ENCODE peak calls at places on chromosome 17, in ten cellular contexts. M is body of pancreas, Z is astrocyte of the cerebellum, Q is stomach, Y is A549, D is right lobe of liver, N is upper lobe of right lung, H is PC-9, O is lung, I is fibroblast of lung. F is an unnamed sample.

GRCh38 chr17:8485491-8485890 is 49.8 kb downstream of the NDEL1 start:
- DNase-seq in M (no peak), Z (no peak), Q (no peak), Y (no peak), D (no peak), N (no peak), H (no peak), O (no peak), I (no peak), F (no peak)

GRCh38 chr17:60139438-60140285 is 10.1 kb upstream of the CA4 start:
- DNase-seq in M (peak), Z (peak), Q (peak), Y (peak), D (peak), N (peak), H (no peak), O (peak), I (peak), F (peak)

GRCh38 chr17:55795098-55795497 is 44.2 kb downstream of the PCTP start:
- DNase-seq in M (no peak), Z (no peak), Q (no peak), Y (no peak), D (no peak), N (no peak), H (no peak), O (no peak), I (no peak), F (no peak)

GRCh38 chr17:59842901-59843652 is 49.7 kb downstream of the TUBD1 start:
- DNase-seq in M (peak), Z (peak), Q (peak), Y (peak), D (peak), N (peak), H (peak), O (peak), I (peak), F (peak)

GRCh38 chr17:29039764-29040598 is 3.0 kb upstream of the PIPOX start:
- DNase-seq in M (no peak), Z (peak), Q (no peak), Y (no peak), D (no peak), N (no peak), H (no peak), O (no peak), I (peak), F (no peak)

GRCh38 chr17:31629696-31630470 is 229.2 kb downstream of the COPRS start:
- DNase-seq in M (no peak), Z (peak), Q (no peak), Y (no peak), D (no peak), N (no peak), H (no peak), O (no peak), I (peak), F (no peak)

GRCh38 chr17:56943505-56944125 is 17.2 kb downstream of the COIL start:
- DNase-seq in M (no peak), Z (no peak), Q (no peak), Y (no peak), D (no peak), N (no peak), H (no peak), O (no peak), I (no peak), F (no peak)

GRCh38 chr17:42531455-42532354 is 4.3 kb upstream of the NAGLU start:
- DNase-seq in M (peak), Z (no peak), Q (peak), Y (no peak), D (peak), N (peak), H (no peak), O (peak), I (peak), F (peak)

GRCh38 chr17:77455111-77455877 is 314.5 kb downstream of the SEC14L1 start:
- DNase-seq in M (no peak), Z (peak), Q (no peak), Y (no peak), D (no peak), N (no peak), H (no peak), O (no peak), I (peak), F (no peak)

GRCh38 chr17:34382586-34383224 is 19.7 kb upstream of the CCL1 start:
- DNase-seq in M (no peak), Z (no peak), Q (no peak), Y (no peak), D (no peak), N (no peak), H (no peak), O (no peak), I (no peak), F (peak)

GRCh38 chr17:31078290-31078689 is 16.5 kb upstream of the NF1 start:
- DNase-seq in M (no peak), Z (no peak), Q (no peak), Y (no peak), D (no peak), N (no peak), H (no peak), O (no peak), I (no peak), F (no peak)

GRCh38 chr17:75552847-75553552 is 27.5 kb downstream of the LLGL2 start:
- DNase-seq in M (no peak), Z (no peak), Q (no peak), Y (no peak), D (no peak), N (no peak), H (no peak), O (no peak), I (peak), F (no peak)

GRCh38 chr17:66449418-66449977 is 147.1 kb downstream of the PRKCA start:
- DNase-seq in M (no peak), Z (no peak), Q (no peak), Y (no peak), D (no peak), N (no peak), H (no peak), O (no peak), I (no peak), F (no peak)

GRCh38 chr17:52648995-52649394 is 490.5 kb upstream of the CA10 start:
- DNase-seq in M (no peak), Z (no peak), Q (no peak), Y (no peak), D (no peak), N (no peak), H (no peak), O (no peak), I (no peak), F (no peak)

GRCh38 chr17:39614545-39615157 is 6.9 kb upstream of the NEUROD2 start:
- DNase-seq in M (no peak), Z (no peak), Q (no peak), Y (no peak), D (no peak), N (no peak), H (no peak), O (no peak), I (no peak), F (no peak)

GRCh38 chr17:39611441-39612112 is 3.9 kb upstream of the NEUROD2 start:
- DNase-seq in M (no peak), Z (no peak), Q (no peak), Y (no peak), D (no peak), N (no peak), H (no peak), O (no peak), I (no peak), F (no peak)

GRCh38 chr17:39612291-39612894 is 4.7 kb upstream of the NEUROD2 start:
- DNase-seq in M (no peak), Z (no peak), Q (no peak), Y (no peak), D (no peak), N (no peak), H (peak), O (no peak), I (no peak), F (no peak)

GRCh38 chr17:39615434-39615833 is 7.7 kb upstream of the NEUROD2 start:
- DNase-seq in M (no peak), Z (no peak), Q (no peak), Y (no peak), D (no peak), N (no peak), H (no peak), O (no peak), I (no peak), F (no peak)

GRCh38 chr17:39612935-39613465 is 5.3 kb upstream of the NEUROD2 start:
- DNase-seq in M (no peak), Z (no peak), Q (no peak), Y (no peak), D (no peak), N (no peak), H (peak), O (no peak), I (no peak), F (no peak)
- TF ChIP-seq CTCF in M (no peak), Z (no peak), Q (no peak), Y (no peak), D (no peak), N (no peak), H (no peak), O (no peak), I (no peak), F (no peak)

GRCh38 chr17:1228752-1229353 is 41.4 kb upstream of the BHLHA9 start:
- DNase-seq in M (no peak), Z (no peak), Q (no peak), Y (no peak), D (no peak), N (no peak), H (no peak), O (no peak), I (no peak), F (peak)
- H3K4me3 ChIP-seq in M (no peak), Z (no peak), Q (peak), Y (peak), D (peak), N (peak), H (no peak), O (peak), I (no peak), F (peak)

GRCh38 chr17:58446086-58446485 is 28.8 kb upstream of the RNF43 start:
- DNase-seq in M (no peak), Z (no peak), Q (no peak), Y (no peak), D (no peak), N (no peak), H (no peak), O (no peak), I (no peak), F (no peak)

GRCh38 chr17:58452738-58453137 is 35.4 kb upstream of the RNF43 start:
- DNase-seq in M (no peak), Z (no peak), Q (no peak), Y (no peak), D (no peak), N (no peak), H (no peak), O (no peak), I (peak), F (no peak)

GRCh38 chr17:58447039-58447975 is 30.0 kb upstream of the RNF43 start:
- DNase-seq in M (peak), Z (peak), Q (peak), Y (peak), D (peak), N (peak), H (peak), O (peak), I (peak), F (peak)
- TF ChIP-seq CTCF in M (peak), Z (peak), Q (peak), Y (peak), D (peak), N (peak), H (peak), O (peak), I (peak), F (peak)

DNA sequence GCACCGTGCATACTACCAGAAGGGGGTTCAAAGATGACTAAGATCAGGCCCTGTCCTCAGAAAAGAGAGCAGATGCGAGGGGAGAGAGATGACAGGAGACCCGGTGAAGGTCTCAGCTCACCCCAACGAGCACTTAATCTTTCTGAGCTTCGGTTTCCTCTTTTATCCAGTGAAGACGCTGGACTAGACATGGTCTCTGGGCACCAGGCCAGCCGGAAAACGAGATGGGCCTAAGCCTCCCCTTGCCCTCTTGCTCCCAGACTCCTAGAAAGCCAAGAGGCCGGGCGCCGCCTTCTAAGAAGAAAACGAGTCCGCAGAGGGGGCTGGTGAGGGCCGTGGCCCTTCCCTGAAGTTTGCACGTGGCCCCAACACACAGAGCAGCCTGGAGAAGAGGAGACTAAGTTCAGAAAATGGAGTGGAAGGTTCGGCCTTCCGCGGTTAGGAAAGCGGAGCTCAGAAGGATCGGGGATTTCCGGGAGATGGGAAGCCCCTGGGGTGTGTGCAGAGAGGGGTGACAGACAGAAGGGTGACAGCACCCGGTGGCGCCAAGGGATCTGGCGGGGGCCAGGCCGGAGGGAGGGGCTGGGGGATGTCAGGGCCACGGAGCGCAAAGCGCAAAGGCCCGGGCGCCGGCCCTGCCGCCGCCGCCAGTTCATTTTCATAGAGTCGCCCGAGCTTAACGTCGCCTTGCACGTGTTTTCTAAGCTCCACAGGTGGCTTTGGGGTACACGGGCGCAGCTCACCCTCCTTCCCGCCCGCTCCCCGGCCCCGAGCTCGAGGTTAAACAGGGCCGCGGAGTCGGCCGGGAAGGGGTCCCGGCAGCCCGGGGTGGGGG is 42.1 kb upstream of the BHLHA9 start:
- DNase-seq in M (peak), Z (no peak), Q (no peak), Y (no peak), D (peak), N (peak), H (no peak), O (no peak), I (no peak), F (peak)
- H3K4me3 ChIP-seq in M (no peak), Z (no peak), Q (peak), Y (peak), D (peak), N (peak), H (no peak), O (peak), I (no peak), F (peak)

DNA sequence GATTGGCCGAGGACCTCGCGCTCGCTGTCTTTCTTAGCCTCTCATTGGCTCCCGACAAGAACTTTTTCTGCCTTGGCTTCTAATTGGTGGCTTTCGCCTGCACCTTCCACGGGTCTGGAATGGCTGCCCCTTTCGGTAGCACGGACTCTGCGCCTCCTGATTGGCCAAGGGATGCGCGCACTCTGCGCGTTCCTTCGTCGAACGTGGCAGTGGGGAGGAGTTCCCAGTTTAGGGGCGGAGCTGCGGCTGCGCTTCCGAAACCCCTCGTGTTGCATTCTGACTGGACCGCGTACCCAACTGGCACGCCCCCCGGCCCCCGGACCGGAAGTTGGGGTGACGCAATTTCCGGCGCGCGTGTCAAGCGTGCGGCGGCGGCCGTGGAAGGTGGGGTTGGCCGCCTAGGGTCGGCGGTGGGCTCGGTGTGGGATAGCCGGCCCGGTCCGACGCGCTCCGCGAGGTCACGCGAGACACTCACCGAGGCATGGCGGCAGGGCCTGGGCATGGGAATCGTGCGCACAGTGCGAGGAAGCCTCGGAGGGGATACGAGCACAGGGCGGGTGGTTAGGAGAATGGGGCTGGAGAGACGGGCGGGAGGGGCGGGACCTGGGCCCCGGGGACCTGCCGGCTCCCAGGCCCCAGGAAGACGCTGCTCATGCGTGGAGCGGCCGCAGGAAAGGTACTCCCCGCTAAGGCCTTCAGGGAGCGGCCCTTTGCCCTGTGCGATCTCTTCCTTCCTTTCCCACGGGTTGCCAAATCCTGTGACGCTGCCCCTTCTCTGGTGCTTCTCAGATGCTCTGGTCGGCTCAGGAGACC is 627 bp upstream of the P4HB start:
- DNase-seq in M (peak), Z (peak), Q (peak), Y (peak), D (peak), N (peak), H (peak), O (peak), I (peak), F (peak)
- TF ChIP-seq CTCF in M (peak), Z (no peak), Q (no peak), Y (no peak), D (no peak), N (peak), H (no peak), O (no peak), I (peak), F (no peak)

F was measured in GM06990.